ENCODE peak calls at places on chromosomes 16 and 17, in nine cellular contexts. X is body of pancreas, C is tibial nerve, F is right atrium auricular region, B is GM23248, D is esophagus squamous epithelium, G is A549, T is lower lobe of right lung, O is stomach. V is an unnamed sample.

GRCh38 chr17:33580215-33580614 is 287.1 kb upstream of the ASIC2 start:
- DNase-seq in X (no peak), C (no peak), F (no peak), B (no peak), D (no peak), G (no peak), T (no peak), O (no peak), V (no peak)

GRCh38 chr17:61444831-61445230 is 7.4 kb upstream of the TBX4 start:
- DNase-seq in X (no peak), C (no peak), F (no peak), B (peak; percentile 32), D (no peak), G (peak; percentile 38), T (no peak), O (no peak), V (no peak)

GRCh38 chr16:379183-379960 is 2.4 kb downstream of the PGAP6 start:
- DNase-seq in X (peak; percentile 97), C (no peak), F (no peak), B (no peak), D (no peak), G (no peak), T (peak; percentile 90), O (peak; percentile 93), V (no peak)

GRCh38 chr17:80219777-80220708 is at the start of the genes SGSH and SLC26A11:
- DNase-seq in X (peak; percentile 89), C (peak; percentile 68), F (peak; percentile 79), B (peak; percentile 90), D (no peak), G (peak; percentile 99), T (peak; percentile 89), O (peak; percentile 87), V (peak; percentile 76)

GRCh38 chr17:19346351-19347255 is 15.9 kb downstream of the B9D1 start:
- DNase-seq in X (no peak), C (peak; percentile 76), F (peak; percentile 93), B (peak; percentile 95), D (no peak), G (peak; percentile 94), T (no peak), O (peak; percentile 61), V (peak; percentile 88)

GRCh38 chr17:74094651-74095050 is 108.8 kb upstream of the RPL38 start:
- DNase-seq in X (no peak), C (no peak), F (no peak), B (no peak), D (no peak), G (no peak), T (no peak), O (no peak), V (no peak)

GRCh38 chr16:69613283-69614154 is 47.8 kb downstream of the NFAT5 start:
- DNase-seq in X (no peak), C (no peak), F (no peak), B (peak; percentile 70), D (no peak), G (no peak), T (no peak), O (no peak), V (no peak)

GRCh38 chr17:54892360-54892759 is 8.3 kb upstream of the TOM1L1 start:
- DNase-seq in X (no peak), C (no peak), F (no peak), B (no peak), D (no peak), G (no peak), T (no peak), O (no peak), V (no peak)

GRCh38 chr17:78268960-78269892 is 37.8 kb downstream of the TMEM235 start:
- DNase-seq in X (no peak), C (no peak), F (no peak), B (no peak), D (no peak), G (no peak), T (no peak), O (no peak), V (no peak)

GRCh38 chr16:85799497-85800320 is at the start of the genes COX4I1 and EMC8:
- DNase-seq in X (peak; percentile 96), C (peak; percentile 84), F (peak; percentile 91), B (peak; percentile 97), D (peak; percentile 63), G (peak; percentile 89), T (peak; percentile 98), O (peak; percentile 96), V (peak; percentile 97)

GRCh38 chr17:9236286-9237052 is 215.2 kb downstream of the NTN1 start:
- DNase-seq in X (peak; percentile 38), C (no peak), F (no peak), B (no peak), D (no peak), G (no peak), T (peak; percentile 37), O (no peak), V (no peak)

GRCh38 chr17:61323015-61323379 is 76.6 kb upstream of the TBX2 start:
- DNase-seq in X (no peak), C (no peak), F (no peak), B (no peak), D (no peak), G (no peak), T (no peak), O (no peak), V (no peak)

GRCh38 chr17:52384695-52385094 is 226.2 kb upstream of the CA10 start:
- DNase-seq in X (no peak), C (no peak), F (no peak), B (no peak), D (no peak), G (no peak), T (no peak), O (no peak), V (no peak)

GRCh38 chr17:66939461-66940114 is 24.9 kb upstream of the CACNG4 start:
- DNase-seq in X (no peak), C (no peak), F (no peak), B (no peak), D (no peak), G (no peak), T (no peak), O (no peak), V (no peak)

GRCh38 chr16:68388124-68388523 is 60.2 kb downstream of the SMPD3 start:
- DNase-seq in X (no peak), C (no peak), F (no peak), B (no peak), D (no peak), G (no peak), T (peak; percentile 22), O (no peak), V (no peak)

GRCh38 chr16:74521691-74522090 is 85.2 kb downstream of the GLG1 start:
- DNase-seq in X (no peak), C (no peak), F (no peak), B (peak; percentile 83), D (no peak), G (no peak), T (no peak), O (no peak), V (no peak)

DNA sequence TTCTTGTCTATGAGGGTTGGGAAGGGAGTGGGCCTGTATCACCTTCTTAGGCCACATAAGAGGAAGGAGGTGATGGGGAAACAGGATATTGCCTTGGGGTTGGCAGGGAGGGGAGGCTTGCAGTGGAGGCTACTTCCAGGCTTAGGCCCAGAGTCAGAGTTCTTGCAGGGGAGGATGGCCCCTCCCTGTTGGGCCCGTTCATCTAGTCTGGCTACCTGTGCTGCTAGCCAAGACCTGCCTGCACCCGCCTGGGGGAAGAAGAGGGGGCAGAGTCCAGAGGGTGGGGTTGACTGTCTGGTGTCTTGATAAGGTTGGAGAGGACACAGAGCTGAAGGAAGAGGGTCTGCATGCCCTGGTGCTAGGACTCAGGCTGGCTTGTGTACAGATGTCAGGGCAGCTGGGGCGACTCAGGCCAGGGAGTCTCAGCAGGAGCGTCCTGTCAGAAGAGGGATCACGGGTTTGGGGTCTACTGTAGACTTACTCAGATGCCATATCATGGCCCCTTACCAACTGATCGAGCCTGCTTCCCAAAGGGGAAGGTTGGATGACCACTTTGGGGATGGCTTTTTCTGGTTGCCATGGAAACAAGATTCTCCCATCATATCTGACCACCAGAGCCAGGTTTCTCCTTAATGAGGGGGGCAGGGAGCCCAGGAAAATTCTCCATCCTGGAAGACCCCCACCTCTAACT is 5.3 kb downstream of the KDM6B start:
- DNase-seq in X (no peak), C (no peak), F (no peak), B (no peak), D (no peak), G (no peak), T (no peak), O (no peak), V (no peak)
- H3K4me1 ChIP-seq in X (peaks cover 51% of the 10 kb centered on the region), C (peaks cover 64% of the 10 kb centered on the region), F (no peaks in the 10 kb centered on the region), B (peaks cover 20% of the 10 kb centered on the region), D (peaks cover 50% of the 10 kb centered on the region), G (peaks cover 44% of the 10 kb centered on the region), T (peaks cover 45% of the 10 kb centered on the region), O (peaks cover 60% of the 10 kb centered on the region), V (peaks cover 65% of the 10 kb centered on the region)

GRCh38 chr16:89412811-89413210 is 77.5 kb downstream of the ANKRD11 start:
- DNase-seq in X (peak; percentile 40), C (no peak), F (no peak), B (no peak), D (no peak), G (no peak), T (no peak), O (no peak), V (no peak)
- H3K4me1 ChIP-seq in X (peaks cover 87% of the 10 kb centered on the region), C (peaks cover 92% of the 10 kb centered on the region), F (no peaks in the 10 kb centered on the region), B (peaks cover 34% of the 10 kb centered on the region), D (peaks cover 68% of the 10 kb centered on the region), G (peaks cover 58% of the 10 kb centered on the region), T (peaks cover 59% of the 10 kb centered on the region), O (peaks cover 91% of the 10 kb centered on the region), V (peaks cover 82% of the 10 kb centered on the region)

DNA sequence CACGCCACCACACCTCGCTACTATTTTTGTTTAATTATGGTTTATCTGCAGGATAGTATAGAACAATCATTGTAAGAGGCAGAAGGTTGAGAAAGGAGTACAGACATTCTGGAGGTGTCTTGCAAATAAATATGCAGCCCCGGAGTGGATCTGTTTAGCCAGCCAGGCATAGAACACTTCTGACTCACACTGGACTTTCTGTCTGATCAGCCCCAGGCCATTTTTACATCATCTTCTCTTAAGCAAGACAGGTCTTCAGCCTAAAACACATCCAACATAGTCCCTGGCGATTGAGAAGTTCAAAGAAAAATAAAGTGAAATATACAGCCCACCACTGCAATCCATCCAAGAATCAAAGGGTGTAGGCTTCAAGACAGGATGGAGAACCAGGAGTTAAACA is 81.4 kb downstream of the XYLT1 start:
- DNase-seq in X (no peak), C (no peak), F (no peak), B (peak; percentile 90), D (no peak), G (no peak), T (no peak), O (no peak), V (no peak)
- H3K4me1 ChIP-seq in X (peaks cover 11% of the 10 kb centered on the region), C (peaks cover 18% of the 10 kb centered on the region), F (no peaks in the 10 kb centered on the region), B (peaks cover 17% of the 10 kb centered on the region), D (no peaks in the 10 kb centered on the region), G (no peaks in the 10 kb centered on the region), T (peaks cover 5% of the 10 kb centered on the region), O (peaks cover 22% of the 10 kb centered on the region), V (peaks cover 13% of the 10 kb centered on the region)

DNA sequence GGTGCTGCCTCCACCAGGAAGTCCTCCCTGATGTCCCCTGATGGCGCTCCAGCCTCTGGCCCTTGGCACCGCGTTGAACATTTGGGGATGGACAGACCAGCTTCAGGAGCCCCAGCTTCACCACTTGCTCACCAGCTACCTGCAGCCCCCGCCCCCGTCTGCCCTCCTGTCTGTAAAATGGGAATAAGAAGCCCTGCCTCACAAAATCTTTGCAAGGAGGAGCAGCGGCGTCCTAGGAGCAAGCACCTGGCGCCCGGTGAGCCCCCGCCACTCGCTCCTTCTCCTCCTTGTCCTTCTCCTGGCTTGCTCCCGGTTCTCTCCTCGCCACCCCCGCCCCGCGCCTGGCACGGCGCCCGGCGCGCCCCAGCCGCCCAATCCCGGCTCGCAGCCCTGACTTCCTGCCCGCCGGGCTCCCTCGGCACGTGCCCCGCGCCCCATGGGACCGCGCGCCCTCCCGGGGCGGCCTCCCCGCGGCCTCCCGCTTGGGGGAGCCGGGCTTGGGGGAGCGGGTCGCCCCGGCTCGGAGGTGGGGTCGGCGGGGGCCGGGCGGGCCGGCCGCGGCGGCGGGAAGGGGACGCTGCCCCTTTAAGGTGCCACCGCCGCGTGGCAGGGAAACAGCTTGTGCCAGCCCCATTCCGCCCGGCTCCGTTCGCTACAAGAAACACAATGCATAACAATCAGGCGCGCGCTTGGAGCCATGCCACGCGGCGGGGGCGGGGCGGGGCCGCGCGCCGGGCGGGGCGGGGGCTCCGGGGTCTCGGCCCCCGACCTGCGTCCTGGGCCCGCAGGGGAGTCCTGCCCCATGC is 9.1 kb upstream of the PPP1R1B start:
- DNase-seq in X (peak; percentile 86), C (peak; percentile 26), F (no peak), B (peak; percentile 83), D (no peak), G (peak; percentile 80), T (peak; percentile 80), O (peak; percentile 82), V (no peak)
- H3K4me1 ChIP-seq in X (peaks cover 27% of the 10 kb centered on the region), C (peaks cover 28% of the 10 kb centered on the region), F (no peaks in the 10 kb centered on the region), B (no peaks in the 10 kb centered on the region), D (peaks cover 10% of the 10 kb centered on the region), G (peaks cover 10% of the 10 kb centered on the region), T (peaks cover 18% of the 10 kb centered on the region), O (peaks cover 26% of the 10 kb centered on the region), V (peaks cover 7% of the 10 kb centered on the region)